ENCODE peak calls at places on chromosomes 7 and 10, in five cellular contexts. V is fibroblast of lung, H is GM23338, X is IMR-90, N is mesendoderm. Q is an unnamed sample.

GRCh38 chr7:28228386-28228785 is 47.8 kb upstream of the JAZF1 start:
- DNase-seq in V (no peak), H (no peak), X (no peak), N (no peak), Q (no peak)

GRCh38 chr7:47669178-47669878 is 87.4 kb upstream of the TNS3 start:
- DNase-seq in V (peak; percentile 99), H (no peak), X (peak; percentile 96), N (peak; percentile 40), Q (peak; percentile 91)

GRCh38 chr7:142611566-142612250 is 137.6 kb upstream of the PRSS1 start:
- DNase-seq in V (no peak), H (no peak), X (no peak), N (no peak), Q (no peak)

GRCh38 chr7:38452615-38453014 is 178.6 kb downstream of the AMPH start:
- DNase-seq in V (peak; percentile 9), H (no peak), X (peak; percentile 41), N (no peak), Q (no peak)

GRCh38 chr10:77710759-77711682 is 73.4 kb upstream of the KCNMA1 start:
- DNase-seq in V (peak; percentile 50), H (peak; percentile 87), X (peak; percentile 44), N (peak; percentile 74), Q (peak; percentile 19)

GRCh38 chr10:92290076-92290836 is 622 bp downstream of the CPEB3 start:
- DNase-seq in V (peak; percentile 43), H (peak; percentile 51), X (peak; percentile 49), N (peak; percentile 68), Q (peak; percentile 16)

GRCh38 chr7:54664235-54665228 is 94.5 kb downstream of the SEC61G start:
- DNase-seq in V (no peak), H (peak; percentile 87), X (peak; percentile 2), N (peak; percentile 81), Q (peak; percentile 1)

GRCh38 chr10:22997102-22997501 is 69.2 kb downstream of the ARMC3 start:
- DNase-seq in V (peak; percentile 62), H (peak; percentile 50), X (peak; percentile 15), N (peak; percentile 50), Q (no peak)

GRCh38 chr7:111101856-111102646 is 11.1 kb downstream of the LRRN3 start:
- DNase-seq in V (no peak), H (no peak), X (no peak), N (no peak), Q (no peak)

GRCh38 chr10:24951201-24952145 is 933 bp downstream of the PRTFDC1 start:
- DNase-seq in V (peak; percentile 81), H (peak; percentile 86), X (no peak), N (peak; percentile 89), Q (no peak)

GRCh38 chr7:87961754-87962153 is 27.7 kb downstream of the ADAM22 start:
- DNase-seq in V (no peak), H (no peak), X (no peak), N (no peak), Q (no peak)

GRCh38 chr7:41918597-41918996 is 215.7 kb upstream of the INHBA start:
- DNase-seq in V (peak; percentile 87), H (no peak), X (peak; percentile 98), N (no peak), Q (no peak)

GRCh38 chr10:113557389-113558321 is 4.8 kb downstream of the HABP2 start:
- DNase-seq in V (peak; percentile 8), H (peak; percentile 61), X (no peak), N (no peak), Q (no peak)

GRCh38 chr10:14074062-14074884 is 256.5 kb downstream of the FRMD4A start:
- DNase-seq in V (peak; percentile 100), H (peak; percentile 41), X (peak; percentile 100), N (no peak), Q (no peak)

GRCh38 chr7:92735707-92736106 is 100.7 kb downstream of the CDK6 start:
- DNase-seq in V (peak; percentile 81), H (no peak), X (peak; percentile 80), N (no peak), Q (no peak)

GRCh38 chr7:43790834-43791233 is 32.4 kb downstream of the BLVRA start:
- DNase-seq in V (no peak), H (no peak), X (no peak), N (no peak), Q (no peak)

DNA sequence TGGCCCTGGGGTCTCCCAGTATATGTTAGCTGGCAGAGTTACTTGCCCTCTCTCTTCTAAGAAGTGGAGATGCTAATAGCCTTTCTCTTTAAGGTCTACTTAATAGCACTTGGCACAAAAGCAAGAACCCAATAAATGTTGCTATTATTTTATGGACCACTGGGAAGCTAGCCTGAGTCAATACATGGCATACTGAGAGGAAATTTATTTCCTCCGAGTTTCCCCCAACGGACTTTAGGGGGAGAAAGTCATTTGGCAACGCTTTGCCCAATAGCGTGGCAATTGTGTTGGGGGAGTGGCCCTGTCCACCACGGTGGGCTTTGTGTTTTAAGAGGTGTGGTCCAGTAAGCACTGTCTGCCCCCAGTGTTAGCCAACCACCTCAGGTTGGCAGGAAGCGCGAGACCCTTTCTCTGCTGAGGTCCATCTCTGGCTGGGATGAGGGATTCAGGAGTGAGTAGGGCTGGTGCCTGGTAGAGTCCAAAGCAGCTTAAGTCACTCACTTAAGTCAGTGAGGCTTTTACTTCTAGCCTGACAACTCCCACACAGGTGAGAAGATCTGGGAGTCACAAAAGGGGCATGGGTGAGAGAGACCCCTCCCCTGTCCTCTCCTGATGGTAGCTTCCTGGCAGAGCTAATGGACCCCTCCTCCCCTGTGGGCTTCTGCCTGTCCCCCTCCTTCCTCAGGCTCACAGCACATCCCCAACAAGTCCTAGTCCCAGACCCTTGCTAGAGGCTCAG is 87.6 kb upstream of the SMNDC1 start:
- DNase-seq in V (no peak), H (no peak), X (no peak), N (no peak), Q (no peak)
- H3K4me2 ChIP-seq in V (peak overlapping the region; percentile 15), H (no peak overlapping the region), X (no peak overlapping the region), N (no peak overlapping the region), Q (no peak overlapping the region)

DNA sequence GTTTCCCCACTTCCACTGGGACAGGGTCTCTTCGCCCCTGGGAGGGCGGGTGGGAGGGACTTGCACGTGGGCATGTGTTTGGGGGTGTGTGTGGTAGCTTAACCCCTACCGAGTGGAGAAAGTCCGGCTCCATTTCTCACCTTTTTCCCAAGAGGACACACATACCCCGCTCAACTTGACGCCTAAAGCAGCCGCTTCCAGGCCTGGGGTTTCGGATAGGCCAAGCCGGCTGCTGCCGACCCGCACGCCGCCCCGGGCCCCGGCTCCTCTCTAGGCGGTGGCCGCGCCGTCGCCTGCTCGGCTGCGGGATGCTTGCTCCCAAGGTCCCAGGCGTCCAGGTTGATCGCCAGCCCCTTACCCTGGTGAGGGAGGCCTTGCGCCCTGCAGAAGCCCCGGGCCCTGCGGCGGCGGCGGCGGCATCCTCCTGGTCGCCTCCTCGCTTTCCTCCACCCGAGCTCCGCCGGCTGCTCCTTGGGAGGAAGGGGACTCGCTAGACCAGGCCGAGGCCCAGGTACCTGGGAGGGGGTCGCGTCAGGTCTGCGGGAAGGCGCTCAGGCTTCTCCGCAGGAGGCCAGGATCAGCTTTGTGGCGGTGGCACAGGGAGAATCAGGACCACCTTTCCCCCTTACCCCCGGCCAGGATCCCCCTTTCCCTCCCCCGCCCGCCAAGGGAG is 3.2 kb upstream of the GATA3 start:
- DNase-seq in V (no peak), H (peak; percentile 71), X (no peak), N (peak; percentile 87), Q (no peak)
- H3K4me2 ChIP-seq in V (no peak overlapping the region), H (peak overlapping the region; percentile 99), X (no peak overlapping the region), N (peak overlapping the region; percentile 63), Q (no peak overlapping the region)

DNA sequence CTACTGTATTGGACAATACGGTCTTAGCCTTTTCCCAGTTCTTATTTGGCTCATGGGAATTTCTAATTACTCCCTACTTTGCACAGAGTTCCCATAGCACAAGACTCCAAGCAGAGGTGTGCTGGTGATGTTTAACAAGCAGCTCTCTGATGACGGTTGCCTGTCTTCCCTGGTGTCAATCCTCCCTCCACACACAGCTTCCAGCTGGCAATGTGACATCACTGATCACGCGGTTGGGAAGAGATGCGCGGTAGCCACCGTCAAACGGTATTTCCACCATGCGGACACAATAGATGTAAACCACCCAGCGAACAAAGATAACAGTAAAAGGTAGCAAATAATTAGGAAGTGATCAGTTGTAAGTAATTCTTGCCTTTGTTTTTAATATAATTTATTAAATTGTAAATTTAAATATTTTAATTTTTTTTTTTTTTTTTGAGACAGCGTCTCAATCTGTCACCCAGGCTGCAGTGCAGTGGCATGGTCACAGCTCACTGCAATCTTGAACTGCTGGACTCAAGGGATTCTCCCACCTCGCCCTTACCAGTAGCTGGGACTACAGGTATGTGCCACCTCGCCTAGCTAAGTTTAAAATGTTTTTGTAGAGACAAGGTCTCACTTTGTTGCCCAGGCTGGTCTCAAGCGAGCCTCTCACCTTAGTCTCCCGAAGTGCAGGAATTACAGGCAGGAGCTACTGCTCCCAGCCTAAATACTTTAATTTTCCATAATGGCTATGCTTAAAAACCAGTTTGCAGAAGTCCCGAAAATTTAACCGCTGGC is 36.3 kb upstream of the IL15RA start:
- DNase-seq in V (no peak), H (no peak), X (no peak), N (no peak), Q (no peak)
- H3K4me2 ChIP-seq in V (no peak overlapping the region), H (no peak overlapping the region), X (no peak overlapping the region), N (no peak overlapping the region), Q (peak overlapping the region; percentile 61)

DNA sequence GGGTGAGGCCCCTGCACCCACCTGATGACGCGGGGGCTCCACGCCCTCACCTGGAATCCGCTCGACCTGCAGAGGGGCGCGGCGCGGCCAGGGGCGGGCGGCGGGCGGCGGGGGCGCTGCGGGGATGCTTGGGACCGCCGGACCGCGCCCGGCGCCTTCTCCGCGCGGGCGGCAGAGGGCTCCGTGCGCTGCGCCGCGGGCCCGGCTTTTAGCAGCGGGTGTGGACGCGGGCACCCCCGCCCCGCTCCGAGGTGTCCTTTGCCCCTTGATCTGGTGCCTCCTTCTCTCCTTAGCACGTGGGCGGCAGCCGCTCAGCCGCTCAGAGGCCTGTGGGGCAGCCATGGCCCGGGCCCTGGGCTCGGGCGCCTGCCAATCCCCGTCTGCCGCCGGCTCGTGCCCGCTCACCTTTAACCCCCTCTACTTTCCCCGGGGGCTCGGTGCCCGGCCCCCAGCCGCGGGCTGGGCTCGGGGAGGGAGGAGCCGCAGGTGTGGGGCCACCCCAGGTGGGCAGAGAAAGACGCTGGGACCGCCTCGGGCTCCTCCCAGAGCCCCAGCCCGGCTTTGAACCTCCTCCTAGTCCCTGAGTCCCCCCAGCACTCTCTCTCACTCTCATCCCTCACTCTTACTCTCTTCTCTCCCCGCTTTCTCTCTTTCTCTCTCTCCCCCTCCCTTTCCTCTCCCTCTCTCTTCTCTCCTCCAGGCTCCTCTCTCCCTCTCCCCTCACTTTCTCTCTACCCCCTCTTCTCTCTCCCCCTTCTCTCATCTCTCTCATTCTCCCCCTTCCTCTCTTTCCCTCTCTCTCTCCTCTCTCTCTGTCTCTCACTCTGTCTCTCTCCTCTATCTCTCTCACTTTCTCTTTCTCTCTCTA is 19.7 kb upstream of the VPS37D start:
- DNase-seq in V (no peak), H (peak; percentile 62), X (no peak), N (no peak), Q (no peak)
- H3K4me2 ChIP-seq in V (peak overlapping the region; percentile 25), H (peak overlapping the region; percentile 86), X (peak overlapping the region; percentile 40), N (peak overlapping the region; percentile 62), Q (peak overlapping the region; percentile 41)

GRCh38 chr7:105794741-105795729 is 81.4 kb downstream of the ATXN7L1 start:
- DNase-seq in V (peak; percentile 87), H (no peak), X (peak; percentile 84), N (no peak), Q (no peak)
- H3K4me2 ChIP-seq in V (peak overlapping the region; percentile 88), H (no peak overlapping the region), X (peak overlapping the region; percentile 72), N (no peak overlapping the region), Q (no peak overlapping the region)

GRCh38 chr10:49114718-49115014 is 656 bp downstream of the VSTM4 start:
- DNase-seq in V (no peak), H (no peak), X (no peak), N (no peak), Q (no peak)
- H3K4me2 ChIP-seq in V (peak overlapping the region; percentile 79), H (peak overlapping the region; percentile 79), X (peak overlapping the region; percentile 83), N (peak overlapping the region; percentile 63), Q (no peak overlapping the region)

GRCh38 chr10:37965006-37965405 is 11.4 kb downstream of the ZNF25 start:
- DNase-seq in V (no peak), H (no peak), X (no peak), N (no peak), Q (peak; percentile 7)
- H3K4me2 ChIP-seq in V (no peak overlapping the region), H (no peak overlapping the region), X (no peak overlapping the region), N (no peak overlapping the region), Q (no peak overlapping the region)